ENCODE peak calls at places on chromosomes 1 and 21, in eight cellular contexts. D, A, B, Y, J, H, T and Z are unnamed samples. For H3K4me1, the result is how much of the 10 kb centered on the place peaks cover.

GRCh38 chr21:45469273-45470086 is 64.5 kb downstream of the COL18A1 start:
- DNase-seq in Y (no peak), B (peak), D (no peak), T (no peak), A (peak), H (no peak), J (peak), Z (no peak)

GRCh38 chr1:58011978-58012377 is 534.5 kb downstream of the OMA1 start:
- DNase-seq in T (no peak), D (no peak), H (no peak), J (no peak), A (no peak), B (no peak), Y (no peak), Z (no peak)

GRCh38 chr1:234656981-234657651 is 47.1 kb upstream of the IRF2BP2 start:
- DNase-seq in J (peak), Y (no peak), H (peak), D (no peak), T (peak), A (no peak), B (no peak), Z (no peak)

GRCh38 chr1:48744032-48744431 is 32.7 kb downstream of the BEND5 start:
- DNase-seq in H (no peak), D (no peak), B (no peak), J (no peak), A (no peak), T (no peak), Y (no peak), Z (no peak)

GRCh38 chr21:31559368-31560119 is 99.9 kb upstream of the SOD1 start:
- DNase-seq in H (peak), T (peak), A (peak), B (peak), Y (peak), D (peak), J (peak), Z (peak)

GRCh38 chr21:34205811-34206635 is 132.6 kb downstream of the MRPS6 start:
- DNase-seq in T (no peak), A (no peak), D (no peak), Y (no peak), H (no peak), J (no peak), B (no peak), Z (no peak)

GRCh38 chr21:41715649-41716321 is 51.1 kb downstream of the RIPK4 start:
- DNase-seq in H (no peak), A (no peak), B (no peak), D (no peak), Y (no peak), T (peak), J (peak), Z (no peak)

GRCh38 chr1:202858306-202858705 is 30.6 kb downstream of the RABIF start:
- DNase-seq in J (peak), A (peak), T (no peak), B (no peak), Y (no peak), H (peak), D (no peak), Z (no peak)

GRCh38 chr1:40312238-40313205 is 4.6 kb downstream of the COL9A2 start:
- DNase-seq in J (no peak), Y (peak), H (no peak), D (peak), T (peak), B (no peak), A (no peak), Z (no peak)

GRCh38 chr21:30209571-30209970 is 6.3 kb downstream of the CLDN8 start:
- DNase-seq in H (peak), D (no peak), A (no peak), J (no peak), Y (no peak), T (no peak), B (no peak), Z (no peak)

GRCh38 chr21:29302340-29302991 is 3.7 kb downstream of the BACH1 start:
- DNase-seq in H (no peak), D (no peak), Y (no peak), J (no peak), T (peak), B (no peak), A (no peak), Z (no peak)

GRCh38 chr1:1273535-1274298 is at the start of gene UBE2J2:
- DNase-seq in B (peak), Y (peak), J (peak), A (peak), H (peak), T (peak), D (peak), Z (peak)

GRCh38 chr1:47189844-47190562 is at the start of gene PDZK1IP1:
- DNase-seq in A (peak), T (peak), D (no peak), B (no peak), H (peak), Y (peak), J (peak), Z (no peak)

GRCh38 chr1:188188317-188188716 is 1359.6 kb downstream of the PLA2G4A start:
- DNase-seq in Y (no peak), T (no peak), D (no peak), J (no peak), B (no peak), H (no peak), A (no peak), Z (no peak)

GRCh38 chr1:214568328-214568727 is 16.9 kb upstream of the PTPN14 start:
- DNase-seq in D (no peak), Y (no peak), T (no peak), H (peak), A (no peak), B (no peak), J (no peak), Z (no peak)

GRCh38 chr1:17120483-17120882 is 1.2 kb upstream of the PADI2 start:
- DNase-seq in B (no peak), A (no peak), D (no peak), H (no peak), Y (no peak), T (no peak), J (no peak), Z (no peak)

GRCh38 chr1:43464840-43465693 is 11.3 kb upstream of the HYI start:
- DNase-seq in T (peak), B (no peak), J (no peak), Y (no peak), D (no peak), H (peak), A (no peak), Z (no peak)

GRCh38 chr21:28126521-28127317 is 866.0 kb downstream of the LTN1 start:
- DNase-seq in J (no peak), B (no peak), A (no peak), T (no peak), D (no peak), H (no peak), Y (no peak), Z (no peak)

GRCh38 chr21:41961753-41962152 is 7.9 kb upstream of the C2CD2 start:
- DNase-seq in T (no peak), D (peak), Y (no peak), A (peak), H (no peak), B (no peak), J (no peak), Z (no peak)

GRCh38 chr1:94298861-94299260 is 61.5 kb upstream of the ARHGAP29 start:
- DNase-seq in Y (no peak), B (no peak), A (no peak), T (no peak), J (peak), H (peak), D (no peak), Z (no peak)

GRCh38 chr1:92486251-92487077 is at the start of gene GFI1:
- DNase-seq in D (no peak), B (peak), J (peak), A (no peak), T (peak), H (peak), Y (peak), Z (peak)

GRCh38 chr21:25870084-25870483 is 135.3 kb downstream of the GABPA start:
- DNase-seq in D (no peak), B (no peak), J (no peak), A (no peak), H (no peak), Y (no peak), T (no peak), Z (no peak)

GRCh38 chr1:67626495-67627235 is 58.3 kb upstream of the GADD45A start:
- DNase-seq in A (no peak), T (peak), D (no peak), H (peak), J (no peak), B (no peak), Y (no peak), Z (no peak)

GRCh38 chr1:14599173-14599754 is 779 bp downstream of the KAZN start:
- DNase-seq in T (no peak), D (no peak), A (peak), B (no peak), Y (no peak), J (no peak), H (no peak), Z (no peak)

GRCh38 chr1:77833521-77834100 is 54.2 kb downstream of the MIGA1 start:
- DNase-seq in B (no peak), A (no peak), D (no peak), J (no peak), T (no peak), Y (no peak), H (peak), Z (no peak)

DNA sequence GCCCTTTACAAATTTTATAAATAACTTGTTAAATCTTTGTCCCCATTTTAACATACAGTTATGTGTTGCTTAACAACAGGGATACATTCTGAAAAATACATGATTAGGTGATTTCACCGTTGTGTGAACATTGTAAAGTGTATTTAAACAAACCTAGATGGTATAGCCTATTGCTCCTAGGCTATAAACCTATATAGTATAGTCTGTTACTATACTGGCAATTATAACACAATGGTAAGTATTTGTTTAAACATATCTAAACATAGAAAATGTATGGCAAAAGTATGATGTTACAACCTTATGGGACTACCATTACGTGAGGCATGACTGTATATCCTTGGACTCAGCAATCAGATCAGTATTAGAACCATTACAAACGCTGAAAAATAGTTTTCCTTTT is 36.6 kb downstream of the GATAD2B start:
- DNase-seq in A (no peak), Y (no peak), H (no peak), J (no peak), B (no peak), T (no peak), D (no peak), Z (no peak)
- H3K4me1 ChIP-seq in A (under half), Y (under half), H (under half), J (under half), B (under half), T (under half), D (under half), Z (under half)

DNA sequence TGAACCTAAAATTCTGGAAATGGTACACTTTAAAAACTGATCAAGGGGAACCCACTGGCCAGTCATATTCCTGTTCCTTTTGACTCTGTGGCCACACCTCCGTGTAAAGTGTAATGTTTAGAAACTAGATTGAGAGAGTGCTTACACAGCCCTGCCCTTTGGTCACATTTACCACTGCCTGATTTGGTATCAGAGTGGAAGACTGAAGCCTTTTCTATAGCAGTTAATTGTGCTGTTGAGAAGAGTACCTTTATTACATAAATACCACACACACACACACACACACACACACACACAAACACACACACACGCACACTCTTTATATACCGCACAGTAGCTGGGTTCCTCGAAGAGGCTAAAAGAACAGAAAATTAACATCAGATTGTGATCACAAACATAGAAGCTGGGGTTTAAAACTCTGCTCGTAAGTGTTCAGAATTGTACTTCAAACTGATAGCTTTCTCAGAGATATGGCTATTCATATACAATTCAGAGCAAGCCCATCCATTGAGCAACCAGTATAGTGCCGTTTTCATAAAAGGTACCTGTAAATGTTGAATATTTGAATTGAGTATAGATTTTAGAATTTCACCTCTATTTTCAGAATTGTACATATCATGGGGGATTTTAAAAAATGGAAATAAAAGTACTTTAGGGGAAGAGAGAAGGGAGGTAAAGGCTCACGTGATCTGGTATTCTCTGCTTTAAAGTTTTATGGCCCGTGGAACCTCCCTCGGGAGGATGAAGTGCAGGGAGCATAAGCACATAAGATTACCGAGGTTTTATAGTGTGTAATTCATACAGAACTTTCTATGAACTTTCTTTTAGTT is 37.5 kb downstream of the CAMTA1 start:
- DNase-seq in H (no peak), Y (no peak), T (peak), B (no peak), J (peak), A (no peak), D (no peak), Z (no peak)
- H3K4me1 ChIP-seq in H (under half), Y (under half), T (under half), B (under half), J (half or more), A (under half), D (under half), Z (under half)

GRCh38 chr1:10900691-10901090 is 104.2 kb upstream of the CASZ1 start:
- DNase-seq in B (no peak), J (no peak), Y (no peak), T (peak), H (no peak), D (no peak), A (no peak), Z (no peak)
- H3K4me1 ChIP-seq in B (under half), J (under half), Y (under half), T (under half), H (under half), D (under half), A (under half), Z (under half)

DNA sequence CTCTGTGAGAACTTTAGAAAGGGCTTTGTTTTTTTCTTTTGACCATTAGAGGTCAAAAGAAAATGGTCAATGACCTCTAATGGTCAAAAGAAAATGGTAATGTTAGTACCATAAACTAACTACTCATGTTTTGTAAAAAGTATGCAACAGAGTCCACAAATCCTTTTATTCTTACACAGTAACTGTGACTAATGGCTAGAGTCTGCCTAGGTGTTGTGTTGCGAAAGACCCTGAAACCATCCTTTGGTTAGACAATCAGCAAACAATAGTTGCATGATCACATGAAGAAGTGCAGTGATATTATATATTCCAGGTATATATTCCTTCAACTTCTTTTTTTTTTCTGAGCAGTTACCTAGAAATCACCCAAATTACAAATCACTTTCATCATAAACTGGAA is 40.9 kb downstream of the NEGR1 start:
- DNase-seq in T (no peak), D (no peak), A (no peak), J (no peak), B (no peak), H (no peak), Y (no peak), Z (no peak)
- H3K4me1 ChIP-seq in T (under half), D (under half), A (under half), J (under half), B (under half), H (under half), Y (under half), Z (under half)

GRCh38 chr1:165900576-165901380 is 73.4 kb downstream of the UCK2 start:
- DNase-seq in T (peak), Y (no peak), H (peak), J (peak), D (no peak), B (no peak), A (peak), Z (no peak)

GRCh38 chr1:165904948-165905347 is 77.5 kb downstream of the UCK2 start:
- DNase-seq in D (no peak), T (no peak), J (no peak), A (no peak), B (no peak), H (no peak), Y (no peak), Z (no peak)

GRCh38 chr1:165899461-165899941 is 72.1 kb downstream of the UCK2 start:
- DNase-seq in A (no peak), H (no peak), B (no peak), T (no peak), Y (no peak), J (peak), D (no peak), Z (no peak)

GRCh38 chr1:165903672-165904071 is 76.3 kb downstream of the UCK2 start:
- DNase-seq in Y (no peak), J (peak), B (no peak), T (no peak), H (peak), A (no peak), D (no peak), Z (no peak)

GRCh38 chr1:165902565-165902964 is 75.2 kb downstream of the UCK2 start:
- DNase-seq in J (no peak), A (no peak), D (no peak), B (no peak), H (no peak), Y (no peak), T (no peak), Z (no peak)
- H3K4me1 ChIP-seq in J (under half), A (under half), D (under half), B (under half), H (under half), Y (under half), T (under half), Z (under half)

GRCh38 chr1:10978719-10979118 is 33.7 kb upstream of the TARDBP start:
- DNase-seq in D (no peak), B (no peak), J (no peak), T (no peak), A (no peak), Y (no peak), H (no peak), Z (no peak)

GRCh38 chr1:10980094-10980577 is 32.3 kb upstream of the TARDBP start:
- DNase-seq in A (peak), B (no peak), H (peak), J (peak), T (peak), Y (no peak), D (no peak), Z (no peak)

GRCh38 chr1:10980841-10981727 is 31.4 kb upstream of the TARDBP start:
- DNase-seq in D (no peak), A (no peak), H (peak), T (no peak), Y (no peak), B (no peak), J (peak), Z (no peak)

GRCh38 chr1:10975567-10976326 is 36.7 kb upstream of the TARDBP start:
- DNase-seq in Y (no peak), H (peak), J (peak), T (peak), D (no peak), A (no peak), B (no peak), Z (no peak)

DNA sequence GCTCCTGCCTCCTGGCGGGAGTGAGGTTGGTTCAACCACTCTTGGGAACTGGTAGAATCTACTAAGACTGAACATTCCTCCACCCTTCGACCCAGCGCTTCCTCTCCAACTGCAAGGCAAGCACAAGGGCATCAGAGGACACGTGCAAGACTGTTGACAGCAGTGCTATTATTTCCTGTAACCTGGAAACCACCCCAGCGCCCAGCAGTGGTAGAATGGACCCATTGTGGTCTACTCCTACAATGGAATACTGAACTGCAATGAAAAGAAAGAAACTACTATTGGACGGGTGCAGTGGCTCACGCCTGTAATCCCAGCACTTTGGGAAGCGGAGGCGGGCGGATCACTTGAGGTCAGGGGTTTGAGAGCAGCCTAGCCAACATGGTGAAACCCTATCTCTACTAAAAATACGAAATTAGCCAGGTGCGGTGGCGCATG is 33.0 kb upstream of the TARDBP start:
- DNase-seq in D (no peak), Y (no peak), T (peak), B (no peak), J (peak), H (peak), A (no peak), Z (peak)
- H3K4me1 ChIP-seq in D (under half), Y (under half), T (under half), B (under half), J (under half), H (under half), A (under half), Z (under half)

GRCh38 chr1:69315416-69315815 is 252.3 kb upstream of the LRRC7 start:
- DNase-seq in D (no peak), Y (no peak), T (no peak), A (no peak), J (no peak), B (no peak), H (no peak), Z (no peak)

GRCh38 chr1:69315823-69316222 is 251.9 kb upstream of the LRRC7 start:
- DNase-seq in D (no peak), J (no peak), A (no peak), Y (no peak), B (no peak), T (no peak), H (no peak), Z (no peak)

GRCh38 chr1:69313118-69313517 is 254.6 kb upstream of the LRRC7 start:
- DNase-seq in T (no peak), A (no peak), D (no peak), J (no peak), B (no peak), H (no peak), Y (no peak), Z (no peak)

GRCh38 chr1:69312055-69312732 is 255.5 kb upstream of the LRRC7 start:
- DNase-seq in D (no peak), H (no peak), B (no peak), T (no peak), J (no peak), A (no peak), Y (no peak), Z (no peak)
- H3K4me1 ChIP-seq in D (under half), H (under half), B (under half), T (under half), J (under half), A (under half), Y (under half), Z (under half)

GRCh38 chr1:201772178-201772577 is 56.8 kb upstream of the IPO9 start:
- DNase-seq in T (no peak), B (no peak), Y (no peak), J (no peak), A (no peak), H (no peak), D (no peak), Z (no peak)

GRCh38 chr1:201774983-201775344 is 54.0 kb upstream of the IPO9 start:
- DNase-seq in T (no peak), H (no peak), J (no peak), D (no peak), Y (no peak), A (no peak), B (no peak), Z (no peak)

GRCh38 chr1:201775380-201775779 is 53.6 kb upstream of the IPO9 start:
- DNase-seq in Y (no peak), H (no peak), A (no peak), B (no peak), J (no peak), D (no peak), T (no peak), Z (no peak)

GRCh38 chr1:201774224-201774982 is 54.6 kb upstream of the IPO9 start:
- DNase-seq in D (no peak), Y (no peak), A (no peak), T (no peak), J (no peak), H (peak), B (no peak), Z (no peak)

GRCh38 chr1:201773764-201774163 is 55.2 kb upstream of the IPO9 start:
- DNase-seq in B (no peak), A (no peak), J (no peak), T (no peak), D (no peak), H (no peak), Y (no peak), Z (no peak)
- H3K4me1 ChIP-seq in B (under half), A (under half), J (under half), T (under half), D (under half), H (under half), Y (under half), Z (under half)